ENCODE peak calls at places on chromosomes 12 and 14, in four cellular contexts. T, S, H and E are unnamed samples.

GRCh38 chr12:101852998-101853397 is 22.2 kb upstream of the GNPTAB start:
- DNase-seq in T (no peak), S (no peak), H (no peak), E (no peak)

GRCh38 chr14:35687335-35687939 is 121.7 kb downstream of the RALGAPA1 start:
- DNase-seq in T (peak; percentile 55), S (peak; percentile 75), H (no peak), E (peak; percentile 2)

GRCh38 chr12:87575906-87576305 is 453.3 kb downstream of the C12orf50 start:
- DNase-seq in T (no peak), S (no peak), H (no peak), E (no peak)

GRCh38 chr12:32322354-32322753 is 77.0 kb upstream of the FGD4 start:
- DNase-seq in T (no peak), S (no peak), H (no peak), E (no peak)

GRCh38 chr14:58749066-58749669 is 111.4 kb downstream of the DACT1 start:
- DNase-seq in T (peak; percentile 73), S (peak; percentile 4), H (no peak), E (peak; percentile 86)

GRCh38 chr12:48937170-48937569 is 11.9 kb upstream of the FKBP11 start:
- DNase-seq in T (peak; percentile 21), S (no peak), H (peak; percentile 49), E (no peak)

GRCh38 chr14:45716506-45716905 is 463.5 kb upstream of the MIS18BP1 start:
- DNase-seq in T (peak; percentile 0), S (peak; percentile 3), H (no peak), E (no peak)

GRCh38 chr14:26888592-26888991 is 290.8 kb upstream of the NOVA1 start:
- DNase-seq in T (no peak), S (no peak), H (no peak), E (no peak)

GRCh38 chr14:24013654-24014514 is 25.2 kb downstream of the DHRS4L2 start:
- DNase-seq in T (peak; percentile 69), S (peak; percentile 92), H (no peak), E (peak; percentile 57)

GRCh38 chr14:99038401-99038800 is 233.6 kb downstream of the BCL11B start:
- DNase-seq in T (no peak), S (no peak), H (no peak), E (no peak)

GRCh38 chr14:100786131-100786530 is 39.8 kb upstream of the MEG3 start:
- DNase-seq in T (no peak), S (no peak), H (no peak), E (no peak)

GRCh38 chr12:124790650-124791400 is 72.8 kb downstream of the SCARB1 start:
- DNase-seq in T (no peak), S (no peak), H (no peak), E (no peak)

GRCh38 chr12:108804361-108804949 is 52.9 kb downstream of the SSH1 start:
- DNase-seq in T (no peak), S (no peak), H (no peak), E (no peak)

DNA sequence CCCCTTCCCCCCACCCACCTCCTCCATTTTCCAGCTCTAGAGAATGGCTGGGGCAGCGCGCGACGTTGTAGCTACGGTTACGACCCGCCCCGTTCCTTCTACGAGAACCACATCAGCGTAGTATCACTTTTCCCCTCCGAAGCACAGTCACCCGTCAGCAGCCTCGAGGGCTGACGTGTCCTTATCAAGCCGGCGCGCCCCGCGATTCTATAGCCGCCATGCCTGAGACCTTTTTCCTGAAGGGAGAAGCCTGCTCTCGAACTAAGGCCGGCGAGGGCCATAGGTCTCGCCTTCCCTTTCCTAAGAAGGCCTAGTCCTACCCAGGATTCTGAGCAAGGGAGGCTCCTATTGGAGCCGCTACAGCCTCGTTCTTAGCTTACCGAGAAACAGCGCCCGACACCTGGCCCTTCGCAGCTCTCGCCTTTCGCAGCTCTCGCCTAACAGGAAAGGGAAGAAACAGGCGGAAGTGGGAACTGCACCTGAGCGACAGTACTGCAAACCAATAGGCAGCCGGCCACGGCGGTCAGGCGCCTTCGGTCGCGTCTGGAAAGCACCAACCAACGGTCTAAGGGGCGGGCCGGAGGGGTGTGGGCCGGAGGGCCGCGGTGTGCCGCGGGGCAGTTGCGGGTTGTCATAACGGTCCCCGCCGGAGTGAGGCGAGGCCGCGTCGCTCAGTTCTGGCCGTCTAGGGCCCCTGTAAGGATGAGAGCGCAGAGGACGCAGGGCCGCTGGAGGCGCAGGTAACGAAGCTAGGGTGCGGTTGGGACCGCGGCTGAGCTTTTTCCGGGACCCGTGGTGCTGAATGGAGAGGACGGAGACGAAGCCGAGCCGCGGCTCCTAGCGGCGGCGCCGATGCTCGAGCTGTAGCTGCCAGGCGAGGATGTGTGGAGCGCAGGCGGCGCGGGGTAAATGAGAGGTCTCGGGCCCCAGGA is at the start of the genes MGAT2 and RPL36AL:
- DNase-seq in T (peak; percentile 97), S (peak; percentile 95), H (peak; percentile 97), E (peak; percentile 97)
- TF ChIP-seq CTCF in T (peak; percentile 5), S (peak; percentile 46), H (no peak), E (peak; percentile 13)

GRCh38 chr14:40058916-40059897 is 627.0 kb upstream of the FBXO33 start:
- DNase-seq in T (no peak), S (no peak), H (no peak), E (no peak)

GRCh38 chr14:40053396-40053795 is 621.2 kb upstream of the FBXO33 start:
- DNase-seq in T (no peak), S (no peak), H (no peak), E (no peak)
- TF ChIP-seq HDAC6 in T (no peak), S (no peak), H (no peak), E (no peak)

DNA sequence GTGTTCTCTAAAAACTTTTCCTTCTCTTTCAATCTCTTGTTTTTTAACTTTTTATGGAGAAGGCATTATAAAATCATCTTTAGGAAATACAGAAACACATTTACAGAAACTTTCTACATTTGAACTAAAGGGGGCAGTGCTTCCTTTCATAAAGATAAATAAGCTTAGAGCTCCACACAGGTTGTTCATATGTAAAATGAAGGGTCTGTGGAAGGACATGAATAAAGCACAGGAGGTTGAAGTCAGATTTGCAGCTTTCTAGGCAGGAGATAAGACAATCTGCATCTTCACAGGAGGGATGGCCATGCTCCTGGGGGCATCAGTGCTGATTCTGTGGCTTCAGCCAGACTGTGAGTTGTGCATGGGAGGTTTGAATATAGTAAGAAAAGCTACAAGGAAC is 426.0 kb downstream of the DAD1 start:
- DNase-seq in T (no peak), S (peak; percentile 43), H (no peak), E (no peak)
- TF ChIP-seq CTCF in T (peak; percentile 7), S (peak; percentile 57), H (no peak), E (no peak)

GRCh38 chr14:104597576-104597975 is 7.0 kb downstream of the TMEM179 start:
- DNase-seq in T (no peak), S (no peak), H (no peak), E (no peak)

GRCh38 chr14:104599446-104599845 is 5.1 kb downstream of the TMEM179 start:
- DNase-seq in T (no peak), S (no peak), H (no peak), E (no peak)

GRCh38 chr14:104598039-104598438 is 6.5 kb downstream of the TMEM179 start:
- DNase-seq in T (no peak), S (no peak), H (no peak), E (no peak)

GRCh38 chr14:104600141-104600643 is 4.4 kb downstream of the TMEM179 start:
- DNase-seq in T (no peak), S (no peak), H (no peak), E (no peak)

GRCh38 chr14:104598461-104599273 is 5.9 kb downstream of the TMEM179 start:
- DNase-seq in T (no peak), S (no peak), H (no peak), E (no peak)
- TF ChIP-seq HDAC6 in T (no peak), S (no peak), H (no peak), E (no peak)